ENCODE peak calls at places on chromosomes 1 and 21, in ten cellular contexts. V, X, H, R, T, M, O, Y, J and F are unnamed samples.

GRCh38 chr1:222325506-222325905 is 222.4 kb downstream of the HHIPL2 start:
- DNase-seq in V (no peak), X (no peak), H (no peak), R (no peak), T (no peak), M (no peak), O (no peak), Y (no peak), J (no peak), F (no peak)

GRCh38 chr1:189424746-189425331 is 1052.8 kb downstream of the BRINP3 start:
- DNase-seq in V (no peak), X (no peak), H (no peak), R (no peak), T (no peak), M (no peak), O (no peak), Y (no peak), J (no peak), F (no peak)

GRCh38 chr1:57017201-57017600 is 51.4 kb upstream of the C8B start:
- DNase-seq in V (no peak), X (no peak), H (no peak), R (no peak), T (no peak), M (no peak), O (no peak), Y (no peak), J (no peak), F (no peak)

GRCh38 chr1:208475449-208475848 is 231.3 kb upstream of the PLXNA2 start:
- DNase-seq in V (no peak), X (no peak), H (no peak), R (no peak), T (no peak), M (no peak), O (no peak), Y (no peak), J (no peak), F (peak)

GRCh38 chr1:59124166-59124565 is 172.7 kb upstream of the FGGY start:
- DNase-seq in V (no peak), X (no peak), H (no peak), R (no peak), T (no peak), M (no peak), O (no peak), Y (no peak), J (no peak), F (no peak)

GRCh38 chr1:72438270-72438669 is 155.9 kb upstream of the NEGR1 start:
- DNase-seq in V (no peak), X (no peak), H (no peak), R (no peak), T (no peak), M (no peak), O (no peak), Y (no peak), J (no peak), F (no peak)

GRCh38 chr21:46392921-46393320 is 65.8 kb upstream of the DIP2A start:
- DNase-seq in V (no peak), X (no peak), H (no peak), R (no peak), T (no peak), M (no peak), O (no peak), Y (no peak), J (no peak), F (no peak)

GRCh38 chr1:71792264-71792663 is 490.1 kb downstream of the NEGR1 start:
- DNase-seq in V (no peak), X (no peak), H (no peak), R (no peak), T (no peak), M (no peak), O (no peak), Y (no peak), J (no peak), F (no peak)

GRCh38 chr1:67285780-67286488 is 21.7 kb upstream of the IL12RB2 start:
- DNase-seq in V (no peak), X (no peak), H (no peak), R (no peak), T (no peak), M (no peak), O (no peak), Y (no peak), J (no peak), F (no peak)

GRCh38 chr1:95039360-95040031 is 33.3 kb downstream of the ALG14 start:
- DNase-seq in V (no peak), X (no peak), H (no peak), R (no peak), T (no peak), M (no peak), O (no peak), Y (no peak), J (no peak), F (no peak)

GRCh38 chr1:8423134-8423701 is 105.3 kb downstream of the SLC45A1 start:
- DNase-seq in V (peak), X (no peak), H (no peak), R (peak), T (peak), M (no peak), O (peak), Y (peak), J (peak), F (no peak)

GRCh38 chr21:41766883-41767605 is at the start of gene RIPK4:
- DNase-seq in V (peak), X (peak), H (no peak), R (peak), T (peak), M (no peak), O (peak), Y (peak), J (peak), F (no peak)

GRCh38 chr1:167808104-167808503 is 86.3 kb downstream of the MPZL1 start:
- DNase-seq in V (no peak), X (no peak), H (no peak), R (no peak), T (no peak), M (no peak), O (no peak), Y (no peak), J (no peak), F (no peak)

GRCh38 chr1:159056069-159056698 is 20.4 kb downstream of the AIM2 start:
- DNase-seq in V (peak), X (no peak), H (no peak), R (no peak), T (no peak), M (no peak), O (no peak), Y (no peak), J (no peak), F (no peak)

GRCh38 chr1:145999321-146000024 is 3.1 kb upstream of the TXNIP start:
- DNase-seq in V (no peak), X (peak), H (no peak), R (no peak), T (peak), M (no peak), O (no peak), Y (no peak), J (no peak), F (no peak)

GRCh38 chr1:216914974-216915373 is 191.7 kb upstream of the ESRRG start:
- DNase-seq in V (no peak), X (no peak), H (no peak), R (no peak), T (no peak), M (no peak), O (no peak), Y (no peak), J (no peak), F (no peak)

GRCh38 chr1:92567211-92567868 is 80.6 kb upstream of the GFI1 start:
- DNase-seq in V (no peak), X (no peak), H (no peak), R (no peak), T (no peak), M (peak), O (no peak), Y (no peak), J (no peak), F (no peak)

GRCh38 chr1:211808475-211808874 is 22.1 kb downstream of the LPGAT1 start:
- DNase-seq in V (no peak), X (no peak), H (no peak), R (no peak), T (no peak), M (no peak), O (no peak), Y (no peak), J (no peak), F (no peak)

GRCh38 chr1:28259935-28260802 is 851 bp downstream of the SESN2 start:
- DNase-seq in V (peak), X (peak), H (no peak), R (peak), T (peak), M (no peak), O (peak), Y (peak), J (peak), F (peak)

GRCh38 chr1:185158806-185159205 is 1.8 kb downstream of the SWT1 start:
- DNase-seq in V (no peak), X (no peak), H (no peak), R (no peak), T (no peak), M (no peak), O (no peak), Y (no peak), J (no peak), F (no peak)

GRCh38 chr1:41160498-41161110 is 81.5 kb downstream of the SCMH1 start:
- DNase-seq in V (no peak), X (no peak), H (no peak), R (no peak), T (no peak), M (no peak), O (no peak), Y (no peak), J (no peak), F (no peak)

GRCh38 chr1:161200421-161200991 is 1.7 kb upstream of the ADAMTS4 start:
- DNase-seq in V (no peak), X (no peak), H (no peak), R (no peak), T (no peak), M (no peak), O (no peak), Y (no peak), J (no peak), F (no peak)

GRCh38 chr21:44518684-44519083 is 21.3 kb downstream of the KRTAP10-1 start:
- DNase-seq in V (no peak), X (no peak), H (no peak), R (no peak), T (no peak), M (no peak), O (no peak), Y (no peak), J (no peak), F (no peak)

GRCh38 chr1:24865168-24865567 is 64.9 kb downstream of the RUNX3 start:
- DNase-seq in V (no peak), X (no peak), H (no peak), R (no peak), T (no peak), M (no peak), O (no peak), Y (peak), J (no peak), F (no peak)

GRCh38 chr1:89605692-89606091 is 27.2 kb upstream of the LRRC8C start:
- DNase-seq in V (no peak), X (no peak), H (no peak), R (no peak), T (no peak), M (no peak), O (peak), Y (no peak), J (no peak), F (peak)

GRCh38 chr21:45504516-45505415 is 37.5 kb downstream of the SLC19A1 start:
- DNase-seq in V (no peak), X (no peak), H (no peak), R (no peak), T (no peak), M (no peak), O (no peak), Y (no peak), J (no peak), F (no peak)

GRCh38 chr1:13600762-13601483 is 17.3 kb downstream of the PDPN start:
- DNase-seq in V (no peak), X (no peak), H (no peak), R (no peak), T (no peak), M (no peak), O (no peak), Y (no peak), J (no peak), F (no peak)

GRCh38 chr1:78232630-78233029 is 186.9 kb downstream of the GIPC2 start:
- DNase-seq in V (no peak), X (no peak), H (no peak), R (no peak), T (no peak), M (no peak), O (no peak), Y (no peak), J (no peak), F (no peak)

GRCh38 chr1:99445486-99445885 is 181.2 kb downstream of the PLPPR4 start:
- DNase-seq in V (no peak), X (no peak), H (no peak), R (no peak), T (no peak), M (no peak), O (no peak), Y (no peak), J (no peak), F (peak)

GRCh38 chr21:41537356-41537755 is 29.4 kb upstream of the TMPRSS2 start:
- DNase-seq in V (no peak), X (no peak), H (no peak), R (no peak), T (no peak), M (no peak), O (no peak), Y (no peak), J (no peak), F (no peak)

GRCh38 chr1:198651685-198652400 is 13.0 kb downstream of the PTPRC start:
- DNase-seq in V (no peak), X (no peak), H (no peak), R (no peak), T (no peak), M (no peak), O (no peak), Y (no peak), J (no peak), F (no peak)

GRCh38 chr1:68378296-68379084 is 71.3 kb downstream of the RPE65 start:
- DNase-seq in V (no peak), X (no peak), H (no peak), R (no peak), T (no peak), M (no peak), O (no peak), Y (no peak), J (no peak), F (no peak)

GRCh38 chr1:179087665-179088064 is 5.8 kb downstream of the TOR3A start:
- DNase-seq in V (peak), X (no peak), H (no peak), R (peak), T (no peak), M (no peak), O (no peak), Y (no peak), J (no peak), F (no peak)